ENCODE peak calls at places on chromosomes 13 and 19, in five cellular contexts. D is adipocyte, L is thoracic aorta, V is transverse colon, E is lower lobe of right lung. H is an unnamed sample.

GRCh38 chr19:35168261-35168660 is 13.7 kb downstream of the FXYD5 start:
- DNase-seq in D (no peak), L (no peak), V (no peak), E (no peak), H (peak)

GRCh38 chr13:48511621-48512232 is 21.2 kb downstream of the RCBTB2 start:
- DNase-seq in D (no peak), L (no peak), V (no peak), E (no peak), H (no peak)

GRCh38 chr13:85742355-85742754 is 56.9 kb downstream of the SLITRK6 start:
- DNase-seq in D (no peak), L (no peak), V (no peak), E (no peak), H (no peak)

GRCh38 chr19:50328257-50329145 is 676 bp downstream of the KCNC3 start:
- DNase-seq in D (peak), L (no peak), V (no peak), E (peak), H (no peak)

GRCh38 chr19:289651-290538 is 1.3 kb downstream of the PLPP2 start:
- DNase-seq in D (peak), L (no peak), V (peak), E (peak), H (peak)

GRCh38 chr19:6632002-6632621 is 37.8 kb downstream of the TNFSF14 start:
- DNase-seq in D (peak), L (peak), V (peak), E (no peak), H (peak)

GRCh38 chr19:38769635-38770211 is 3.6 kb downstream of the LGALS7 start:
- DNase-seq in D (peak), L (peak), V (peak), E (peak), H (peak)

GRCh38 chr19:51794865-51795490 is at the start of gene FPR3:
- DNase-seq in D (no peak), L (no peak), V (no peak), E (no peak), H (no peak)

GRCh38 chr19:58361900-58362271 is 665 bp downstream of the ZNF497 start:
- DNase-seq in D (no peak), L (no peak), V (peak), E (peak), H (no peak)

GRCh38 chr19:18851673-18852325 is 20.0 kb downstream of the UPF1 start:
- DNase-seq in D (no peak), L (no peak), V (no peak), E (peak), H (no peak)

GRCh38 chr19:7729211-7729610 is 2.7 kb downstream of the CLEC4G start:
- DNase-seq in D (no peak), L (no peak), V (no peak), E (no peak), H (no peak)

GRCh38 chr19:7729831-7730285 is 2.1 kb downstream of the CLEC4G start:
- DNase-seq in D (no peak), L (no peak), V (no peak), E (no peak), H (no peak)

GRCh38 chr19:7731615-7732014 is 295 bp downstream of the CLEC4G start:
- DNase-seq in D (no peak), L (no peak), V (no peak), E (no peak), H (no peak)

GRCh38 chr19:7731218-7731595 is 703 bp downstream of the CLEC4G start:
- DNase-seq in D (no peak), L (no peak), V (no peak), E (no peak), H (no peak)

GRCh38 chr19:7730286-7731217 is 1.4 kb downstream of the CLEC4G start:
- DNase-seq in D (no peak), L (no peak), V (no peak), E (no peak), H (no peak)
- H3K4me3 ChIP-seq in D (no peak), L (peak), V (no peak), E (peak), H (no peak)

GRCh38 chr13:28559636-28560259 is 64.8 kb upstream of the FLT1 start:
- DNase-seq in D (no peak), L (no peak), V (no peak), E (no peak), H (no peak)
- H3K4me3 ChIP-seq in D (no peak), L (no peak), V (no peak), E (no peak), H (no peak)

GRCh38 chr19:16588089-16588823 is 16.0 kb upstream of the SLC35E1 start:
- DNase-seq in D (no peak), L (no peak), V (peak), E (no peak), H (peak)

GRCh38 chr19:16587031-16588023 is 15.1 kb upstream of the SLC35E1 start:
- DNase-seq in D (peak), L (no peak), V (peak), E (peak), H (peak)

GRCh38 chr19:16590876-16591802 is 18.9 kb upstream of the SLC35E1 start:
- DNase-seq in D (no peak), L (no peak), V (no peak), E (no peak), H (no peak)

GRCh38 chr19:16589917-16590316 is 17.7 kb upstream of the SLC35E1 start:
- DNase-seq in D (no peak), L (no peak), V (no peak), E (no peak), H (no peak)

GRCh38 chr19:16588824-16589577 is 16.8 kb upstream of the SLC35E1 start:
- DNase-seq in D (no peak), L (no peak), V (no peak), E (no peak), H (no peak)
- H3K4me3 ChIP-seq in D (no peak), L (no peak), V (no peak), E (no peak), H (no peak)

GRCh38 chr19:16373989-16374388 is 49.4 kb downstream of the KLF2 start:
- DNase-seq in D (no peak), L (no peak), V (no peak), E (no peak), H (no peak)
- H3K4me3 ChIP-seq in D (no peak), L (no peak), V (no peak), E (no peak), H (no peak)

GRCh38 chr13:30193279-30194234 is 113.8 kb downstream of the KATNAL1 start:
- DNase-seq in D (no peak), L (no peak), V (no peak), E (no peak), H (no peak)

GRCh38 chr13:30196025-30196424 is 111.3 kb downstream of the KATNAL1 start:
- DNase-seq in D (no peak), L (no peak), V (no peak), E (no peak), H (no peak)

GRCh38 chr13:30192320-30193093 is 114.8 kb downstream of the KATNAL1 start:
- DNase-seq in D (no peak), L (no peak), V (no peak), E (no peak), H (no peak)

GRCh38 chr13:30191491-30192100 is 115.8 kb downstream of the KATNAL1 start:
- DNase-seq in D (no peak), L (no peak), V (no peak), E (no peak), H (peak)

GRCh38 chr13:30194906-30195305 is 112.4 kb downstream of the KATNAL1 start:
- DNase-seq in D (no peak), L (no peak), V (no peak), E (no peak), H (no peak)
- H3K4me3 ChIP-seq in D (no peak), L (no peak), V (no peak), E (no peak), H (no peak)

GRCh38 chr13:101453784-101454201 is 1.3 kb downstream of the ITGBL1 start:
- DNase-seq in D (peak), L (no peak), V (peak), E (peak), H (peak)
- H3K4me3 ChIP-seq in D (peak), L (peak), V (peak), E (peak), H (peak)

GRCh38 chr19:47419789-47420188 is 462 bp upstream of the MEIS3 start:
- DNase-seq in D (no peak), L (no peak), V (no peak), E (no peak), H (no peak)

GRCh38 chr19:47422417-47423163 is 3.3 kb upstream of the MEIS3 start:
- DNase-seq in D (no peak), L (no peak), V (no peak), E (no peak), H (no peak)

GRCh38 chr19:47421244-47421786 is 2.0 kb upstream of the MEIS3 start:
- DNase-seq in D (no peak), L (no peak), V (no peak), E (no peak), H (no peak)

GRCh38 chr19:47423203-47423882 is 4.0 kb upstream of the MEIS3 start:
- DNase-seq in D (no peak), L (no peak), V (no peak), E (no peak), H (no peak)

DNA sequence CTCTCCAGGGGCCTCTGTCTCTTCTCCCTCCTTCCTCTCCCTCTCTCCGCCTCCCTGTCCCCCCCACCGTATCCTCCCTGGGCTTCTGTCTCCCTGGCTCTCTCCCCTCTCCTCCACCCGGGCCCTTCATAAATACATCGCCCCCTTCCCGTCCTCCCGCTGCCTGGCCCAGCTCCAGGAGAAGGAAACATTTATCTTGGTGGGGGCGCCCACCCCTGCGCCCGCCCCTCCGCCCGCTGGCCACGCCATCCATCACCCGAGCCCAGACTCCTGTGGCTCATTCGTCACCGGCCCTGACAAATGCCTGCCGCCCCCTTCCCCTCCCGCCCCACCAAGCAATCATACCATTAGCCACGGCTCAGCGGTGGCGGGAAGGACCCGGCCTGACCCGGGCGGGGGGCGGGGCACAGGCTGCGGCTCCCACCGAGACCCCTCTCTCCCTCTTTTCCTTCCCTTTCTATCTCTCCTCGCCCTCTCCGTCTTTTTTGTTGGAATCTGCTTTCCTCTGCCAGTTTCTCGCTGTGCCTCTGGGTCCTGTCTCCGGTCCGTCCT is 2.6 kb upstream of the MEIS3 start:
- DNase-seq in D (peak), L (no peak), V (no peak), E (no peak), H (no peak)
- H3K4me3 ChIP-seq in D (no peak), L (no peak), V (no peak), E (no peak), H (no peak)